ENCODE peak calls at places on chromosome 16, in five cellular contexts. O is HL-60, E is prostate gland, D is colonic mucosa, M is heart left ventricle. H is an unnamed sample.
A peak's percentile ranks its signal among the peaks of the same experiment; 100 is the strongest.

GRCh38 chr16:64440421-64440831 is 681.4 kb downstream of the CDH11 start:
- DNase-seq in E (no peak), M (no peak), O (no peak), D (no peak), H (no peak)

GRCh38 chr16:72858611-72859493 is 189.1 kb downstream of the ZFHX3 start:
- DNase-seq in M (no peak), O (no peak), E (no peak), D (no peak), H (no peak)

GRCh38 chr16:53844796-53845195 is 140.8 kb downstream of the FTO start:
- DNase-seq in M (no peak), O (no peak), D (no peak), E (no peak), H (no peak)

GRCh38 chr16:66443269-66443652 is 16.2 kb downstream of the BEAN1 start:
- DNase-seq in M (no peak), O (no peak), D (no peak), E (no peak), H (no peak)

GRCh38 chr16:54936979-54937672 is 6.5 kb downstream of the IRX5 start:
- DNase-seq in E (peak; percentile 84), O (peak; percentile 30), M (no peak), D (no peak), H (no peak)

GRCh38 chr16:6725634-6726331 is 606.9 kb upstream of the RBFOX1 start:
- DNase-seq in E (no peak), M (no peak), O (no peak), D (no peak), H (no peak)

GRCh38 chr16:66250686-66251405 is 115.6 kb upstream of the CDH5 start:
- DNase-seq in D (peak; percentile 48), E (peak; percentile 40), O (no peak), M (peak; percentile 69), H (peak; percentile 94)

GRCh38 chr16:727291-727977 is 528 bp downstream of the HAGHL start:
- DNase-seq in D (peak; percentile 39), E (no peak), M (no peak), O (no peak), H (no peak)

GRCh38 chr16:81673432-81673831 is 105.7 kb upstream of the PLCG2 start:
- DNase-seq in M (no peak), O (no peak), D (no peak), E (no peak), H (no peak)

GRCh38 chr16:55567382-55567781 is 898 bp downstream of the CAPNS2 start:
- DNase-seq in D (no peak), E (peak; percentile 39), O (no peak), M (no peak), H (no peak)

GRCh38 chr16:6636457-6636856 is 696.2 kb upstream of the RBFOX1 start:
- DNase-seq in D (no peak), M (no peak), E (no peak), O (no peak), H (no peak)

GRCh38 chr16:76541062-76541461 is 263.9 kb downstream of the CNTNAP4 start:
- DNase-seq in M (no peak), D (no peak), E (no peak), O (no peak), H (no peak)

GRCh38 chr16:78822509-78822908 is 723.1 kb downstream of the WWOX start:
- DNase-seq in D (no peak), O (no peak), E (no peak), M (no peak), H (no peak)

GRCh38 chr16:83717814-83718213 is 90.0 kb upstream of the HSBP1 start:
- DNase-seq in O (no peak), E (no peak), D (no peak), M (no peak), H (no peak)

GRCh38 chr16:86994651-86995171 is 322.5 kb downstream of the C16orf95 start:
- DNase-seq in M (no peak), E (no peak), D (no peak), O (no peak), H (peak; percentile 45)

GRCh38 chr16:67115649-67116048 is 5.9 kb downstream of the PHAF1 start:
- DNase-seq in O (no peak), M (no peak), E (no peak), D (no peak), H (peak; percentile 33)

GRCh38 chr16:24972608-24973220 is 42.5 kb downstream of the ARHGAP17 start:
- DNase-seq in O (no peak), D (no peak), E (no peak), M (no peak), H (no peak)

GRCh38 chr16:72400257-72401078 is 228.5 kb upstream of the PMFBP1 start:
- DNase-seq in D (peak; percentile 34), O (peak; percentile 52), M (peak; percentile 19), E (peak; percentile 12), H (no peak)

GRCh38 chr16:12339686-12340085 is 363.2 kb downstream of the SNX29 start:
- DNase-seq in E (no peak), M (no peak), O (no peak), D (no peak), H (no peak)

GRCh38 chr16:67265834-67266233 is 13.5 kb upstream of the PLEKHG4 start:
- DNase-seq in M (no peak), D (no peak), O (no peak), E (no peak), H (peak; percentile 44)

GRCh38 chr16:82767198-82767597 is 140.4 kb downstream of the CDH13 start:
- DNase-seq in O (no peak), E (no peak), M (no peak), D (no peak), H (no peak)

GRCh38 chr16:87492241-87492635 is 586 bp downstream of the ZCCHC14 start:
- DNase-seq in O (no peak), M (no peak), E (no peak), D (no peak), H (no peak)

GRCh38 chr16:11759163-11759834 is 16.6 kb upstream of the TXNDC11 start:
- DNase-seq in O (no peak), E (no peak), M (no peak), D (peak; percentile 78), H (no peak)

GRCh38 chr16:76268824-76269223 is 8.4 kb upstream of the CNTNAP4 start:
- DNase-seq in O (no peak), D (no peak), E (no peak), M (no peak), H (no peak)

GRCh38 chr16:30997000-30997886 is 12.2 kb downstream of the HSD3B7 start:
- DNase-seq in E (peak; percentile 68), O (peak; percentile 91), M (peak; percentile 88), D (peak; percentile 91), H (peak; percentile 95)

GRCh38 chr16:86846136-86846535 is 267.8 kb downstream of the FOXL1 start:
- DNase-seq in M (no peak), O (no peak), D (no peak), E (no peak), H (no peak)

GRCh38 chr16:49050607-49051006 is 231.0 kb downstream of the CBLN1 start:
- DNase-seq in D (no peak), E (no peak), O (no peak), M (no peak), H (peak; percentile 66)

GRCh38 chr16:11410382-11411058 is 65.3 kb downstream of the RMI2 start:
- DNase-seq in E (no peak), D (no peak), M (no peak), O (no peak), H (no peak)

GRCh38 chr16:31427441-31428276 is 501 bp downstream of the COX6A2 start:
- DNase-seq in O (no peak), D (peak; percentile 47), M (peak; percentile 74), E (no peak), H (peak; percentile 74)

GRCh38 chr16:14205666-14206065 is 134.5 kb downstream of the MRTFB start:
- DNase-seq in O (no peak), M (no peak), E (no peak), D (no peak), H (no peak)

GRCh38 chr16:29876578-29877249 is 13.7 kb upstream of the CDIPT start:
- DNase-seq in O (no peak), D (no peak), M (no peak), E (no peak), H (no peak)

DNA sequence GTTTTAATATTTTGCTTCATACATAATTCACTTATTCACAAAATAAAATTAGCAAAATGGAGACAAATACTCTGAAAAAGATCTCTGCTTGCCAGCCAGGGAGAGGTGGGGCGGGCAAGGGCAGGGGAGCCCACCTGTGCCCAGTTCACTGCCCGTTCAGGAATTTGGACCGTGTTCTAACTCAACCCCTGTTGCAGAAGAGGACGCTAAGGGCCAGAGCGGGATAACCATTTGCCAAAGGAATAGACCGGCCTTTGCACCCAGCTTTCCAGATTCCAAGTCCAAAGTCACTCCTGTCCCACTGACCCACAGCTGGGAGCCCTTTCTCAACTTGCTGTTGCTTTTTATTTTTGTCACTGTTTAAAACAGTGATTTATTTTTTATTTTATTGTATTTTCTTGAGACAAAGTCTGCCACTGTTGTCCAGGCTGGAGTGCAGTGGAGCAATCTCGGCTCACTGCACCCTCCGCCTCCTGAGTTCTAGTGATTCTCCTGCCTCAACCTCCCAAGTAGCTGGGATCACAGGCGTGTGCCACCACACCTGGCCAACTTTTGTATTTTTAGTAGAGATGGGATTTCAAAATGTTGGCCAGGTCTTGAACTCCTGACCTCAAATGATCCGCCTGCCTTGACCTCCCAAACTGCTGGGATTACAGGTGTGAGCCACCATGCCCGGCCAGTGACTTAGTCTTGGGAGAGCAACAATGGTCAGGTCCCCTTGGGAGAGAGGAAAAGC is 2.7 kb upstream of the PIEZO1 start:
- DNase-seq in M (no peak), D (no peak), E (no peak), O (no peak), H (no peak)
- H3K27ac ChIP-seq in M (no peak overlapping the region), D (no peak overlapping the region), E (no peak overlapping the region), O (no peak overlapping the region), H (no peak overlapping the region)

DNA sequence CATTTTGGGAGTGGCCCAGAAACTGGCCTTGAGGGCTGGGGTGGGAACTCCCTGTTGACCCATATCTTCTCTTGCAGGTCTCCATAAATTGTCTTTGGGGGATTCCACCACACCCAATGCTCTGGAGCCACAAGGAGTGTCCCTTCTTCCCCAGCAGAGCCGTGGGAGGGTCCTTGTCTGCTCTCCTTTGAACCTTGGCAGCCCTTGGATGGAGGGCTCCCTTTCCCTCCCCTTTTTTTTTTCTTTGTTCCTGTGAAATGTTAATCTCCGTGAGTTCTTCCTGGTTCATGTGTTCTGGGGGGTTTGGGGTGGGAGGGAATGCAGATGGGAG is 6.3 kb downstream of the ELOB start:
- DNase-seq in D (no peak), M (no peak), O (peak; percentile 21), E (no peak), H (no peak)
- H3K27ac ChIP-seq in D (peak overlapping the region; percentile 67), M (no peak overlapping the region), O (no peak overlapping the region), E (no peak overlapping the region), H (peak overlapping the region; percentile 33)

DNA sequence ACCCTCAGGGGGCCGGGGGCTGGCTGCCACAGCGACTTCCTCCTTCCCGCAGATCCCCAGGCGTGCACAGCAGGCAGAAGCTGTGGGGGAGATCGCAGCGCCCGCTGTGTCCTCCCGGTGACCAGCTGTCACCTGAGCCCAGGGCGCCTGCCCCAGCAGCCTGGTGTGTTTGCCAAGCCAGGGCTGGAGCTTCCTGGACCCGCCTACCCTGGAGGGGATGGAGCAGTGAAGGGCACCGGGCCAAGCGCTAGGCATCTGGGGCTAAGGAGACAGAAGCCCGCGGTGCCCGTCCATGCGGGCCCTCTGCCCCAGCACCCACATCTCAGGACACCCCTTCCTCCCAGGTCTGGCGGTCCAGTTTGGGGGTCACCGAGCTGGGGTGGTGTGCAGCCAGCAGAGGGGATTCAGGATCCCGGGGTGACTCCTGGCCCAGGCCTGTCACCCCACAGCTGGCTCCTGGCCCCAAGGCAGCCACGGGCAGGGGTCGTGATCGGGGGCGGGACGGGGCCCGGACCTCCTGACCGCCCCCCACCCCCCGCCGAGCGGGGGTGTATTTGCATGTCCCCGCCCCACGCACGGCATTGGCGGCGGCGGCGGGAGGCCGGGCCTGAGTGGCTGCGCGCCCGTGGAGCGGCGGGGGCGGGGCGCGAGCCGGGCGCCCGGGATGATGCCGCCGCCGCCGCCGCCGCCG is at the start of gene RAB26:
- DNase-seq in O (no peak), E (peak; percentile 84), M (peak; percentile 83), D (peak; percentile 93), H (peak; percentile 93)
- H3K27ac ChIP-seq in O (no peak within 1 kb of the TSS), E (peak within 1 kb of the TSS; percentile 81), M (peak within 1 kb of the TSS; percentile 83), D (peak within 1 kb of the TSS; percentile 83), H (peak within 1 kb of the TSS; percentile 82)

GRCh38 chr16:58337090-58337444 is 42.2 kb upstream of the PRSS54 start:
- DNase-seq in E (no peak), D (no peak), M (no peak), O (no peak), H (no peak)
- H3K27ac ChIP-seq in E (no peak overlapping the region), D (no peak overlapping the region), M (peak overlapping the region; percentile 46), O (no peak overlapping the region), H (no peak overlapping the region)

H was measured in sigmoid colon.